ENCODE peak calls at places on chromosomes 12 and 14, in four cellular contexts. U, S, L and I are unnamed samples.
A peak's percentile ranks its signal among the peaks of the same experiment; 100 is the strongest.

GRCh38 chr12:19855876-19856275 is 416.6 kb downstream of the AEBP2 start:
- DNase-seq in U (no peak), S (no peak), L (no peak), I (no peak)

GRCh38 chr12:10153271-10154144 is 18.4 kb downstream of the OLR1 start:
- DNase-seq in L (peak; percentile 63), U (no peak), S (peak; percentile 54), I (peak; percentile 80)

GRCh38 chr12:108811411-108812185 is 45.8 kb downstream of the SSH1 start:
- DNase-seq in L (no peak), S (no peak), U (no peak), I (no peak)

GRCh38 chr14:75453817-75454434 is 26.1 kb downstream of the JDP2 start:
- DNase-seq in U (no peak), L (no peak), S (no peak), I (no peak)

GRCh38 chr12:66573605-66574004 is 105.3 kb downstream of the GRIP1 start:
- DNase-seq in L (no peak), S (no peak), U (no peak), I (no peak)

GRCh38 chr14:26522985-26523384 is 74.8 kb downstream of the NOVA1 start:
- DNase-seq in L (no peak), S (no peak), U (no peak), I (no peak)

GRCh38 chr12:22631863-22632463 is 7.0 kb downstream of the ETNK1 start:
- DNase-seq in U (no peak), S (peak; percentile 1), L (no peak), I (peak; percentile 43)

GRCh38 chr12:57694459-57695019 is 607 bp downstream of the OS9 start:
- DNase-seq in S (peak; percentile 43), L (no peak), U (no peak), I (peak; percentile 27)

GRCh38 chr12:131386781-131387180 is 324.1 kb upstream of the SFSWAP start:
- DNase-seq in S (no peak), U (no peak), L (no peak), I (no peak)

GRCh38 chr12:12776261-12776660 is 9.2 kb upstream of the APOLD1 start:
- DNase-seq in U (peak; percentile 62), S (no peak), L (no peak), I (no peak)

GRCh38 chr12:124566181-124567034 is 1.0 kb downstream of the NCOR2 start:
- DNase-seq in L (peak; percentile 52), U (no peak), S (peak; percentile 83), I (peak; percentile 94)